ENCODE peak calls at places on chromosomes 3 and 15, in nine cellular contexts. G is PC-9, P is suprapubic skin, Y is stomach, N is fibroblast of pulmonary artery, O is tibial artery, X is adrenal gland, C is OCI-LY7, H is heart right ventricle. B is an unnamed sample.

GRCh38 chr3:111285691-111286090 is 214.1 kb downstream of the NECTIN3 start:
- DNase-seq in O (no peak), C (no peak), X (no peak), P (no peak), H (no peak), N (no peak), G (no peak), Y (no peak), B (no peak)

GRCh38 chr3:60948488-60948887 is 302.8 kb downstream of the FHIT start:
- DNase-seq in X (no peak), C (no peak), O (no peak), P (no peak), Y (no peak), H (no peak), N (peak), G (no peak), B (no peak)

GRCh38 chr3:15926866-15927265 is 129.1 kb upstream of the ANKRD28 start:
- DNase-seq in G (no peak), P (no peak), H (no peak), X (no peak), O (no peak), C (no peak), N (no peak), Y (no peak), B (no peak)

GRCh38 chr3:12405432-12406272 is 78.6 kb upstream of the TSEN2 start:
- DNase-seq in X (peak), N (peak), P (peak), C (no peak), Y (peak), G (peak), O (peak), H (peak), B (no peak)

GRCh38 chr3:6602329-6602728 is 258.6 kb upstream of the GRM7 start:
- DNase-seq in O (no peak), X (no peak), G (no peak), P (no peak), N (no peak), C (no peak), Y (no peak), H (no peak), B (no peak)

GRCh38 chr3:115293321-115293720 is 146.2 kb upstream of the ZBTB20 start:
- DNase-seq in C (no peak), O (no peak), X (no peak), N (no peak), H (no peak), Y (no peak), P (no peak), G (no peak), B (no peak)

GRCh38 chr15:75776075-75776443 is 63.4 kb upstream of the CSPG4 start:
- DNase-seq in O (no peak), C (no peak), P (no peak), Y (no peak), X (no peak), H (no peak), N (peak), G (no peak), B (no peak)

GRCh38 chr15:63015618-63016017 is 26.9 kb upstream of the TPM1 start:
- DNase-seq in Y (no peak), P (no peak), N (peak), G (no peak), C (no peak), X (peak), O (peak), H (peak), B (no peak)

GRCh38 chr15:48868549-48868948 is 9.4 kb upstream of the EID1 start:
- DNase-seq in G (no peak), O (no peak), P (no peak), N (peak), C (no peak), X (no peak), Y (no peak), H (no peak), B (no peak)

GRCh38 chr15:36356511-36356910 is 222.9 kb upstream of the CDIN1 start:
- DNase-seq in H (no peak), P (no peak), G (no peak), C (no peak), N (no peak), Y (no peak), O (no peak), X (no peak), B (no peak)

GRCh38 chr3:79297242-79297641 is 470.6 kb downstream of the ROBO1 start:
- DNase-seq in X (no peak), N (peak), H (no peak), O (no peak), C (no peak), G (peak), P (no peak), Y (no peak), B (no peak)

GRCh38 chr3:58155838-58156237 is 54.9 kb downstream of the DNASE1L3 start:
- DNase-seq in X (no peak), N (no peak), C (no peak), H (no peak), P (no peak), O (no peak), Y (no peak), G (no peak), B (no peak)

GRCh38 chr3:65836047-65836446 is 202.7 kb downstream of the MAGI1 start:
- DNase-seq in G (no peak), C (no peak), Y (no peak), H (no peak), N (peak), P (no peak), O (no peak), X (no peak), B (no peak)

GRCh38 chr3:17204049-17204650 is 319.4 kb downstream of the PLCL2 start:
- DNase-seq in P (no peak), G (no peak), C (no peak), N (no peak), O (no peak), H (no peak), Y (no peak), X (no peak), B (no peak)

GRCh38 chr3:100988080-100988479 is 5.1 kb downstream of the ABI3BP start:
- DNase-seq in C (no peak), P (no peak), G (no peak), H (no peak), O (no peak), Y (no peak), N (no peak), X (no peak), B (no peak)

GRCh38 chr3:159263750-159264561 is 462.1 kb downstream of the MFSD1 start:
- DNase-seq in C (peak), G (peak), X (peak), H (peak), N (peak), Y (no peak), P (no peak), O (no peak), B (no peak)

GRCh38 chr3:38730281-38730680 is 80.8 kb upstream of the SCN5A start:
- DNase-seq in H (no peak), C (no peak), O (no peak), P (no peak), X (no peak), N (peak), G (no peak), Y (no peak), B (no peak)

GRCh38 chr3:62529230-62529629 is 155.9 kb upstream of the FEZF2 start:
- DNase-seq in O (no peak), X (peak), C (peak), H (peak), P (no peak), N (peak), Y (peak), G (peak), B (no peak)

GRCh38 chr3:49610881-49611280 is 56.6 kb downstream of the BSN start:
- DNase-seq in C (no peak), N (no peak), O (no peak), H (no peak), Y (no peak), G (no peak), P (no peak), X (no peak), B (peak)

GRCh38 chr3:16432714-16433113 is 80.8 kb downstream of the RFTN1 start:
- DNase-seq in G (no peak), P (no peak), N (no peak), H (no peak), X (no peak), O (no peak), C (peak), Y (no peak), B (no peak)

GRCh38 chr15:81097893-81098280 is 36.2 kb upstream of the CFAP161 start:
- DNase-seq in Y (no peak), C (no peak), H (no peak), O (no peak), N (peak), G (no peak), P (no peak), X (peak), B (peak)

GRCh38 chr3:15324335-15324734 is 8.1 kb downstream of the SH3BP5 start:
- DNase-seq in G (no peak), X (peak), N (peak), Y (peak), P (peak), C (no peak), O (no peak), H (peak), B (no peak)

GRCh38 chr3:195003893-195004289 is 267.1 kb downstream of the XXYLT1 start:
- DNase-seq in G (no peak), N (no peak), Y (no peak), H (no peak), X (no peak), O (no peak), P (no peak), C (no peak), B (peak)

GRCh38 chr15:57591822-57592367 is at the start of gene MYZAP:
- DNase-seq in O (peak), Y (peak), H (peak), G (peak), C (no peak), P (no peak), N (no peak), X (peak), B (no peak)

GRCh38 chr3:25080461-25080860 is 347.6 kb upstream of the RARB start:
- DNase-seq in P (no peak), G (no peak), Y (no peak), O (no peak), X (no peak), N (no peak), H (no peak), C (no peak), B (no peak)

GRCh38 chr15:55992769-55993110 is 672 bp downstream of the NEDD4 start:
- DNase-seq in X (no peak), H (no peak), C (peak), O (no peak), P (no peak), G (no peak), N (no peak), Y (no peak), B (no peak)

GRCh38 chr3:113228969-113229368 is 17.6 kb downstream of the BOC start:
- DNase-seq in H (no peak), G (no peak), Y (no peak), C (no peak), P (no peak), N (no peak), O (no peak), X (no peak), B (no peak)

GRCh38 chr3:195245531-195245951 is 25.4 kb downstream of the XXYLT1 start:
- DNase-seq in G (no peak), Y (no peak), P (peak), N (no peak), O (no peak), X (no peak), C (no peak), H (no peak), B (peak)

GRCh38 chr3:31448882-31449243 is 83.9 kb upstream of the STT3B start:
- DNase-seq in N (no peak), P (no peak), Y (no peak), O (no peak), X (no peak), C (no peak), H (no peak), G (no peak), B (no peak)
- TF ChIP-seq CTCF in N (no peak), P (no peak), Y (peak), O (no peak), X (no peak), C (peak), H (no peak), G (no peak), B (no peak)

GRCh38 chr15:61049934-61050333 is 179.2 kb downstream of the RORA start:
- DNase-seq in X (no peak), Y (peak), P (no peak), H (no peak), C (no peak), O (no peak), G (peak), N (peak), B (no peak)

GRCh38 chr15:61049003-61049402 is 180.1 kb downstream of the RORA start:
- DNase-seq in O (no peak), G (no peak), N (no peak), C (no peak), H (no peak), X (no peak), P (no peak), Y (no peak), B (no peak)

GRCh38 chr15:61050844-61051569 is 178.1 kb downstream of the RORA start:
- DNase-seq in O (no peak), P (no peak), C (no peak), N (no peak), X (no peak), Y (no peak), G (no peak), H (no peak), B (no peak)

GRCh38 chr15:61053401-61053800 is 175.7 kb downstream of the RORA start:
- DNase-seq in G (no peak), Y (no peak), P (no peak), C (no peak), O (no peak), X (no peak), N (no peak), H (no peak), B (no peak)

DNA sequence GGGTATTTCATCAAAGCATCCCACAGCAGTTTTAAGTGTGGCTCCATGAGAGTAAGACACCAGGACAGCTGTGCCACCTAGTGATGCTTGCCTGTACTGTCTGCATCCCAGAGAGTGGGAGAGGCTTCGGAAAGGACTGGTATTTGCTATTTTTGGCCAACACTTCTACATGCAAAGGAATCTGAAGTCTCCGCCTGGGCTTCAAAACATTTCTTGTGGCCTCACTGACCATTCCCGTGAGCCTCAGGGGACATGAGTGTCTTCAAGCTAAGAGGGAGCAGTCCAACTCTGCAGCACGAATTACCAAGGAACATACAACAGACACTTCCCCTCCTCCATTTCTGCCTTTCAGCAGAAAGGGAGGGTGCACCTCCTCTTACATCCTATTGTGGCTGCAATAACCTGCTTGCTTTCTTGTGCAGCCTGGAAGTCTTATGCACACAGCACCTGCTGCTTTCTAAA is 177.5 kb downstream of the RORA start:
- DNase-seq in X (peak), O (peak), P (no peak), C (peak), H (peak), Y (no peak), G (peak), N (peak), B (peak)
- TF ChIP-seq CTCF in X (peak), O (peak), P (peak), C (peak), H (peak), Y (peak), G (peak), N (peak), B (peak)

GRCh38 chr15:78767331-78767951 is 43.8 kb downstream of the ADAMTS7 start:
- DNase-seq in O (no peak), Y (no peak), G (no peak), N (no peak), P (no peak), X (peak), C (peak), H (no peak), B (no peak)
- TF ChIP-seq CTCF in O (no peak), Y (no peak), G (no peak), N (no peak), P (no peak), X (no peak), C (peak), H (no peak), B (no peak)

DNA sequence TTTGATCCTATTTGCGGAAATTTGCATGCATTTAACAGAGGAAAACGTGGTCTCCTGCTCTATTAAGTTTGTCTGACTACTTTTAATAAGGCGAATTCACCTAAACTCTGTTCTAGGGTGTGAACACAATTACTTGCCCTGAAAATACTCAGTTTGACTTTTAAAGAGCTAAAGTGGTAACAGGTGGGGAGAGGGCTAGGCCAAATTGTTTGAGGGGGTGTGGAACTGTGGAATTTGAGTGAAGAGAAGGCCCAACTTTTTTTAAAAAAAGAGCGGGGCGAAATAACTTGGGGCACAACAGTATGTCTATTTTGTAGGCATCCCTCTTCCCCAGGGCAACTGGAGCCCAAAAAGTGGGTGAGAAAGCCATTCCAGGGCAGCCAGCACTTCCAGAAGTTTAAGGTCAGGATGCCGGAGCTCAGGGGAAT is 580 bp upstream of the FXR1 start:
- DNase-seq in O (no peak), X (no peak), H (no peak), Y (no peak), N (no peak), C (peak), P (no peak), G (no peak), B (no peak)
- TF ChIP-seq CTCF in O (no peak), X (no peak), H (no peak), Y (no peak), N (no peak), C (no peak), P (no peak), G (no peak), B (no peak)

GRCh38 chr15:33766329-33766728 is 202.0 kb upstream of the CHRM5 start:
- DNase-seq in N (peak), O (no peak), C (no peak), X (no peak), Y (no peak), P (no peak), G (no peak), H (no peak), B (no peak)
- TF ChIP-seq CTCF in N (no peak), O (no peak), C (peak), X (peak), Y (no peak), P (no peak), G (peak), H (no peak), B (peak)

GRCh38 chr3:142129516-142130171 is 19.7 kb downstream of the TFDP2 start:
- DNase-seq in O (no peak), C (no peak), H (no peak), N (no peak), X (no peak), Y (no peak), G (no peak), P (no peak), B (no peak)
- TF ChIP-seq CTCF in O (no peak), C (no peak), H (no peak), N (peak), X (no peak), Y (no peak), G (peak), P (no peak), B (peak)

GRCh38 chr15:101017041-101017754 is 98.0 kb downstream of the LRRK1 start:
- DNase-seq in P (peak), G (no peak), H (peak), X (no peak), Y (no peak), C (peak), N (no peak), O (no peak), B (peak)
- TF ChIP-seq CTCF in P (no peak), G (no peak), H (peak), X (no peak), Y (no peak), C (peak), N (no peak), O (no peak), B (peak)

DNA sequence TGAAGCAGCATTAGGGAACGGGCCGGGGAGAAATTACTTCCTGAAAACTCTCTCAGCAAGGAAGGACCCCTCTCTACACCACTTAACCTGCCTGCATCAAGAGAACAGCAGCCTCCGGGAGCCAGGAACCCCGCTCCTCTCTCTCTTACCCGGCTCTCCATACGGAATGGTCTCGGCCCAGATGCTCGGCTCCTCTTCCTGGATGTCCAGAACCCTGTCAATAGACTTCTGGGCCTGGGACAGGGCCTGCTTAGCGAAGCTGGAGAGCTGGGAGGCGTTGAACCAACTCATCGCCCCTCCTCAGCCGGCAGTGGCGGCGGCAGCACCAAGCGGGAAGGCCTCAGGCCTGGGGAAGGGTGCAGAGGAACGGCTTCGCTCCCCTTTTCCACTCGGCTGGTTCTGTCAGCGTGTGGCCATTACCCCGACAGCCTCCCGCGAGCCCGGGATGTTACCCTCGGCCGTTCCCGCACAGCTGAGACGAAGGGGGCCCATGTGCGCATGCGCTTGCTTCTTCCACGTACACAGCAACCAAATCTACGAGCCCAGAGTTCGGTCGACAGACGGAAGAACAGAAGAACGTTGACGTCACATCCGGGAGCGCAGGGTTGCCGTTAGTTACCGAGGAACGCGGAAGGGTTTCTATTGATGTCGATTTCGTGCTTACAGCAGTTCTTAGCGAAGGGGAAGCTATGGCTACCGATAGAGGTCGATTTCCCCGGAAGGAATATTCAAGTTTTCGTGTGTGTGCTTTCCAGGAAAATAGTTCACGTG is at the start of gene TMF1:
- DNase-seq in Y (peak), N (peak), P (peak), O (peak), H (peak), X (peak), G (peak), C (peak), B (peak)
- TF ChIP-seq CTCF in Y (no peak), N (no peak), P (no peak), O (no peak), H (no peak), X (no peak), G (no peak), C (no peak), B (no peak)

B was measured in osteocyte.